ENCODE peak calls at places on chromosomes 4 and X, in six cellular contexts. V is progenitor cell of endocrine pancreas, O is coronary artery, N is psoas muscle, X is AG09309, W is ovary. L is an unnamed sample.

GRCh38 chr4:141642711-141643110 is 6.3 kb downstream of the IL15 start:
- DNase-seq in O (no peak), W (no peak), V (no peak), X (no peak), N (no peak), L (no peak)

GRCh38 chr4:76016383-76016782 is 6.9 kb downstream of the CXCL10 start:
- DNase-seq in O (no peak), X (no peak), N (no peak), V (no peak), W (no peak), L (no peak)

GRCh38 chr4:165006457-165006856 is 25.3 kb upstream of the TRIM60 start:
- DNase-seq in O (no peak), V (no peak), W (no peak), N (no peak), X (no peak), L (no peak)

GRCh38 chr4:5973033-5973432 is 45.2 kb downstream of the C4orf50 start:
- DNase-seq in N (no peak), X (no peak), O (peak; percentile 40), W (no peak), V (no peak), L (no peak)

GRCh38 chr4:98462487-98462886 is 195.9 kb downstream of the TSPAN5 start:
- DNase-seq in O (no peak), V (no peak), W (no peak), N (no peak), X (no peak), L (no peak)

GRCh38 chr4:109432676-109433075 is 939 bp upstream of the SEC24B start:
- DNase-seq in V (no peak), W (no peak), N (no peak), X (peak; percentile 44), O (no peak), L (no peak)

GRCh38 chrX:153674219-153674851 is 722 bp upstream of the PNCK start:
- DNase-seq in N (no peak), X (no peak), W (no peak), O (peak; percentile 28), V (no peak), L (no peak)

GRCh38 chr4:93384897-93385296 is 443.7 kb upstream of the ATOH1 start:
- DNase-seq in V (no peak), O (no peak), N (no peak), W (no peak), X (no peak), L (no peak)

GRCh38 chrX:17459008-17459407 is 84.0 kb downstream of the NHS start:
- DNase-seq in V (no peak), W (no peak), N (peak; percentile 25), O (no peak), X (peak; percentile 42), L (no peak)

GRCh38 chr4:83174844-83175414 is 60.4 kb upstream of the PLAC8 start:
- DNase-seq in W (no peak), O (no peak), N (no peak), V (no peak), X (no peak), L (no peak)

GRCh38 chr4:83177182-83177581 is 62.7 kb upstream of the PLAC8 start:
- DNase-seq in X (no peak), O (no peak), V (no peak), N (no peak), W (no peak), L (no peak)

GRCh38 chr4:83178029-83178428 is 63.5 kb upstream of the PLAC8 start:
- DNase-seq in X (no peak), W (no peak), N (no peak), V (no peak), O (no peak), L (no peak)

GRCh38 chr4:83179205-83179604 is 64.7 kb upstream of the PLAC8 start:
- DNase-seq in V (no peak), N (no peak), O (no peak), W (no peak), X (no peak), L (no peak)

GRCh38 chr4:83180469-83180968 is 66.0 kb upstream of the PLAC8 start:
- DNase-seq in X (no peak), V (no peak), O (no peak), N (no peak), W (no peak), L (no peak)
- TF ChIP-seq CTCF in X (no peak), V (no peak), O (no peak), N (no peak), W (no peak), L (no peak)

DNA sequence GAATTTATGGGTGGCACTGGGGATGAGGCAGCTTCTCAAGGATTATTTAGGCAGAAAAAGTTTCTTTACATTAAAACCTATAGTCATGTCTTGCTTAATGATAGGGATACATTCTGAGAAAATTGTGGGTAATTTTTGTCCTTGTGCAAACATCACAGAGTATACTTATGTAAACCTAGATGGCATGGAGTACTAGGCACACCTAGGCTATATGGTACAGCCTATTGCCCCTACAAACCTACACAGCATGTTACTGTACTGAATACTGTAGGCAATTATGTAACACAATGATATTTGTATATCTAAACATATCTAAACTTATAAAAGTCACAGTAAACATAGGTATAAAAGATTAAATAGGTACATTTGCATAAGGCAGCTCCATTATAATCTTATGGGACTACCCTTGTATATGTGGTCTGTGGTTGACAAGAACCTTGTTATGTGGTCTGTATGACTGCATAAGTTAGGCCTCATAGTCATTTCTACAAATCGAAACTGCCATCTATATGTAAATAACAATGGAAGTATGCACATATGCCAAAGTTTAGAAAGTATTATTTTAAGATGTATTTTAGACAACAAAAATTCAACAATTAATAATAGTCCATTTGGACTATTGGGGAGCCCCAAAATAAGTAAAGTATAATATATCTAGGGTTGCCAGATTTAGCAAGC is 87.3 kb downstream of the CFAP299 start:
- DNase-seq in N (no peak), X (no peak), V (no peak), O (no peak), W (no peak), L (no peak)
- TF ChIP-seq CTCF in N (no peak), X (no peak), V (no peak), O (no peak), W (no peak), L (no peak)

DNA sequence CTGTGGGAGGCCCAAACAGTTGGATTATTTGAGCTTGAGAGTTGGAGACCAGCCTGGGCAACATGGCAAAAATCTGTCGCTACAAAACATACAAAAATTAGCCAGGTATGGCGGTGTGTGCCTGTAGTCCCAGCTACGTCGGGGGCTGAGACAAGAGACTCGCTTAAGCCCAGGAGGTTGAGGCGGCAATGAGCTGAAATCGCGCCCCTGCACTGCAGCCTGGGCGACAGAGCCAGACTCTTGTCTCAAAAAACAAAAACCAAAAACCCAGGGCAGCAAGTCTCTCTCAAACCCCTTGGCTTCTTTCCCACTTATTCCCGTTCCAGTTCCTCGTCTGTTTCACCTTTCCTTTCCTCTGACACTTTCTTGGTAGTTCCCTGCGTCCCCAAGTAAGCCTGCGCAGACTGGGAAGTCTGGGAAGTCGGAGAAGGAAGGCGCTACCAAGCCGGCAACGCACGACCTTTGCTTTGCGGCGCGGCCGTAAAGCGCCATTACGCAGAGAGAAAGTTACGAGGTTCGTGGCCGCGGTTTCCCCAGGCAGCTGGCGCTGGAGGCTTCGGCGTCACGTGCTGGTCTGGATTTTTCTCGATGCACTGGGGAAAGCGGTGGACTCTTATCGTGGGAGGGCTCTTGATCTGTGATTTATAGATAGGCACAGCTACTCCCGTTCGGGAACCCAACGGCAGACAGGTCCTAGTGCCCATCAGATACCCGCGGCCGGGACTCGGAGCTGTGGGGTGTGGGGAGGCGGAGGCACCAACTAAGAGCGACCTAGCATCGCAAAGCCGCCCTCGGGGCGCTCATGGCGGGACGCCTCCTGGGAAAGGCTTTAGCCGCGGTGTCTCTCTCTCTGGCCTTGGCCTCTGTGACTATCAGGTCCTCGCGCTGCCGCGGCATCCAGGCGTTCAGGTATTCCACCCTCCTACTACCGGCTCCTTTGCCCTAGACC is at the start of gene NUDT9:
- DNase-seq in W (peak; percentile 95), X (peak; percentile 80), O (peak; percentile 94), N (peak; percentile 98), V (peak; percentile 81), L (peak; percentile 90)
- TF ChIP-seq CTCF in W (no peak), X (peak; percentile 11), O (no peak), N (no peak), V (no peak), L (no peak)

GRCh38 chr4:930827-931193 is 1.3 kb downstream of the GAK start:
- DNase-seq in O (no peak), N (no peak), W (no peak), V (no peak), X (no peak), L (no peak)

GRCh38 chr4:931960-932712 is at the start of the genes GAK and TMEM175:
- DNase-seq in N (peak; percentile 96), V (peak; percentile 95), W (peak; percentile 96), O (peak; percentile 97), X (peak; percentile 73), L (peak; percentile 99)

GRCh38 chr4:931194-931959 is 739 bp downstream of the GAK start:
- DNase-seq in W (no peak), N (no peak), O (no peak), V (no peak), X (peak; percentile 43), L (no peak)

GRCh38 chr4:929970-930625 is 2.0 kb downstream of the GAK start:
- DNase-seq in W (no peak), N (no peak), X (no peak), V (no peak), O (no peak), L (no peak)

GRCh38 chr4:932713-933070 is 432 bp downstream of the TMEM175 start:
- DNase-seq in N (no peak), X (no peak), V (no peak), W (no peak), O (no peak), L (no peak)
- TF ChIP-seq CTCF in N (no peak), X (no peak), V (peak; percentile 24), W (no peak), O (no peak), L (no peak)